ENCODE peak calls at places on chromosomes 3 and 15, in six cellular contexts. O, F, J, Y, A and S are unnamed samples.

GRCh38 chr3:14452676-14453367 is 50.4 kb downstream of the SLC6A6 start:
- DNase-seq in O (no peak), F (no peak), J (peak), Y (no peak), A (no peak), S (peak)

GRCh38 chr3:71109241-71109976 is 474.1 kb downstream of the FOXP1 start:
- DNase-seq in O (no peak), F (no peak), J (no peak), Y (no peak), A (no peak), S (peak)

GRCh38 chr3:79019137-79019923 is 748.5 kb downstream of the ROBO1 start:
- DNase-seq in O (no peak), F (peak), J (peak), Y (peak), A (peak), S (peak)

GRCh38 chr3:150751781-150752263 is 11.1 kb downstream of the SIAH2 start:
- DNase-seq in O (no peak), F (no peak), J (no peak), Y (no peak), A (no peak), S (no peak)

GRCh38 chr3:170536712-170537111 is 49.2 kb downstream of the SLC7A14 start:
- DNase-seq in O (no peak), F (no peak), J (no peak), Y (no peak), A (no peak), S (no peak)

GRCh38 chr15:98776607-98777281 is 128.4 kb downstream of the IGF1R start:
- DNase-seq in O (peak), F (peak), J (peak), Y (no peak), A (peak), S (no peak)

GRCh38 chr15:67520976-67521769 is at the start of gene C15orf61:
- DNase-seq in O (peak), F (peak), J (no peak), Y (peak), A (peak), S (peak)

GRCh38 chr15:98873441-98874218 is 134.0 kb downstream of the PGPEP1L start:
- DNase-seq in O (no peak), F (no peak), J (no peak), Y (no peak), A (no peak), S (peak)

GRCh38 chr3:10380906-10381795 is 60.2 kb upstream of the SEC13 start:
- DNase-seq in O (no peak), F (no peak), J (no peak), Y (no peak), A (no peak), S (no peak)

GRCh38 chr3:45137656-45138181 is 8.5 kb downstream of the CDCP1 start:
- DNase-seq in O (no peak), F (no peak), J (no peak), Y (no peak), A (no peak), S (no peak)

GRCh38 chr3:150384517-150385212 is 23.4 kb upstream of the TSC22D2 start:
- DNase-seq in O (peak), F (no peak), J (no peak), Y (peak), A (peak), S (peak)

GRCh38 chr15:66803182-66803729 is 101.2 kb downstream of the SMAD6 start:
- DNase-seq in O (no peak), F (peak), J (peak), Y (no peak), A (no peak), S (peak)

GRCh38 chr15:66908503-66909095 is 156.8 kb upstream of the SMAD3 start:
- DNase-seq in O (no peak), F (no peak), J (no peak), Y (no peak), A (no peak), S (no peak)